ENCODE peak calls at places on chromosomes 1 and 21, in four cellular contexts. E is foreskin keratinocyte, J is AG20443, Y is progenitor cell of endocrine pancreas. A is an unnamed sample.

GRCh38 chr1:226666164-226666506 is 72.9 kb downstream of the ITPKB start:
- DNase-seq in J (no peak), Y (no peak), E (no peak), A (no peak)

GRCh38 chr1:208841396-208841795 is 597.2 kb upstream of the PLXNA2 start:
- DNase-seq in E (no peak), Y (no peak), J (no peak), A (no peak)

GRCh38 chr1:234926252-234926573 is 202.4 kb downstream of the TOMM20 start:
- DNase-seq in J (no peak), E (no peak), Y (no peak), A (no peak)

GRCh38 chr1:51189421-51190073 is 46.5 kb upstream of the RNF11 start:
- DNase-seq in E (peak; percentile 3), Y (peak; percentile 13), J (peak; percentile 76), A (no peak)

GRCh38 chr1:3697810-3698209 is 45.5 kb downstream of the TP73 start:
- DNase-seq in J (no peak), E (no peak), Y (no peak), A (peak; percentile 27)

GRCh38 chr21:27371065-27371464 is 404.2 kb upstream of the ADAMTS5 start:
- DNase-seq in J (no peak), Y (no peak), E (no peak), A (no peak)

GRCh38 chr21:25872271-25872670 is 137.5 kb downstream of the GABPA start:
- DNase-seq in E (no peak), J (no peak), Y (no peak), A (no peak)

GRCh38 chr1:89100366-89100765 is 25.5 kb downstream of the GBP2 start:
- DNase-seq in J (no peak), E (no peak), Y (no peak), A (no peak)

GRCh38 chr1:212291505-212292134 is 6.4 kb downstream of the PPP2R5A start:
- DNase-seq in J (no peak), E (no peak), Y (no peak), A (no peak)

GRCh38 chr1:84582802-84583587 is 8.8 kb upstream of the CTBS start:
- DNase-seq in E (no peak), Y (no peak), J (peak; percentile 21), A (no peak)

GRCh38 chr1:156489166-156489934 is 11.2 kb downstream of the MEF2D start:
- DNase-seq in Y (no peak), J (no peak), E (no peak), A (peak; percentile 76)

GRCh38 chr21:15436031-15436430 is 293.8 kb upstream of the USP25 start:
- DNase-seq in Y (no peak), E (no peak), J (no peak), A (no peak)

GRCh38 chr1:60898413-60898812 is 183.9 kb upstream of the NFIA start:
- DNase-seq in J (no peak), Y (no peak), E (no peak), A (no peak)

GRCh38 chr1:152770411-152770810 is 4.5 kb upstream of the LCE1F start:
- DNase-seq in Y (no peak), E (no peak), J (no peak), A (no peak)

A was measured in anterior cingulate cortex.